ENCODE peak calls at places on chromosomes 16 and 17, in ten cellular contexts. U, K, A, J, W, G, F, S, D and R are unnamed samples.

GRCh38 chr16:69626256-69626655 is 60.5 kb downstream of the NFAT5 start:
- DNase-seq in U (peak; percentile 38), K (no peak), A (no peak), J (no peak), W (no peak), G (peak; percentile 27), F (no peak), S (no peak), D (no peak), R (no peak)

GRCh38 chr16:81207076-81207475 is 31.4 kb upstream of the BCO1 start:
- DNase-seq in U (no peak), K (no peak), A (no peak), J (no peak), W (no peak), G (no peak), F (no peak), S (no peak), D (no peak), R (no peak)

GRCh38 chr16:21523411-21524067 is 75.8 kb upstream of the METTL9 start:
- DNase-seq in U (no peak), K (no peak), A (no peak), J (no peak), W (no peak), G (no peak), F (no peak), S (no peak), D (no peak), R (no peak)

GRCh38 chr17:15456972-15457722 is 10.3 kb downstream of the CDRT4 start:
- DNase-seq in U (no peak), K (no peak), A (no peak), J (peak; percentile 78), W (no peak), G (peak; percentile 92), F (no peak), S (no peak), D (no peak), R (no peak)

GRCh38 chr17:79944251-79944812 is 91.3 kb downstream of the TBC1D16 start:
- DNase-seq in U (no peak), K (no peak), A (no peak), J (no peak), W (no peak), G (no peak), F (no peak), S (no peak), D (no peak), R (no peak)

GRCh38 chr17:66676421-66676820 is 158.5 kb upstream of the CACNG5 start:
- DNase-seq in U (peak; percentile 98), K (no peak), A (peak; percentile 36), J (no peak), W (no peak), G (no peak), F (no peak), S (peak; percentile 50), D (no peak), R (no peak)

GRCh38 chr17:45270828-45271418 is 9.0 kb upstream of the SPATA32 start:
- DNase-seq in U (no peak), K (no peak), A (no peak), J (no peak), W (no peak), G (no peak), F (peak; percentile 26), S (peak; percentile 91), D (peak; percentile 43), R (no peak)

GRCh38 chr16:84505249-84506156 is 1.0 kb upstream of the MEAK7 start:
- DNase-seq in U (no peak), K (no peak), A (no peak), J (no peak), W (no peak), G (no peak), F (no peak), S (no peak), D (no peak), R (no peak)

GRCh38 chr17:78890111-78890897 is 12.7 kb downstream of the CEP295NL start:
- DNase-seq in U (no peak), K (no peak), A (no peak), J (no peak), W (no peak), G (no peak), F (no peak), S (no peak), D (no peak), R (no peak)

GRCh38 chr17:896439-896838 is 83.1 kb downstream of the NXN start:
- DNase-seq in U (no peak), K (no peak), A (no peak), J (no peak), W (no peak), G (no peak), F (no peak), S (no peak), D (no peak), R (no peak)

GRCh38 chr16:3738541-3738940 is 21.2 kb upstream of the TRAP1 start:
- DNase-seq in U (no peak), K (no peak), A (no peak), J (no peak), W (no peak), G (no peak), F (no peak), S (no peak), D (no peak), R (no peak)

GRCh38 chr17:7769854-7770253 is 52.3 kb downstream of the DNAH2 start:
- DNase-seq in U (peak; percentile 54), K (no peak), A (no peak), J (no peak), W (no peak), G (no peak), F (no peak), S (no peak), D (no peak), R (no peak)